ENCODE peak calls at places on chromosomes 12 and 14, in eight cellular contexts. K is stimulated activated CD8-positive, alpha-beta memory T cell treated with anti-CD3 and anti-CD28 coated beads, Interleukin-2, amount 100 ng/mL, for 48 hours; B is ovary; E is A673; J is HEK293T; N is naive thymus-derived CD4-positive, alpha-beta T cell; H is AG10803; C is IMR-90. W is an unnamed sample.

GRCh38 chr12:25194722-25195055 is 271 bp downstream of the DNAI7 start:
- DNase-seq in K (no peak), B (no peak), E (no peak), J (no peak), N (no peak), H (no peak), C (no peak), W (no peak)

GRCh38 chr14:91303091-91303923 is 58.8 kb upstream of the GPR68 start:
- DNase-seq in K (peak), B (no peak), E (peak), J (peak), N (no peak), H (no peak), C (no peak), W (peak)

GRCh38 chr12:104722541-104723534 is 235.3 kb downstream of the SLC41A2 start:
- DNase-seq in K (no peak), B (no peak), E (no peak), J (no peak), N (no peak), H (no peak), C (no peak), W (no peak)

GRCh38 chr14:66137076-66137475 is 349.1 kb upstream of the CCDC196 start:
- DNase-seq in K (no peak), B (no peak), E (peak), J (no peak), N (no peak), H (no peak), C (no peak), W (no peak)

GRCh38 chr12:87157791-87158190 is 871.4 kb downstream of the C12orf50 start:
- DNase-seq in K (no peak), B (no peak), E (no peak), J (no peak), N (no peak), H (peak), C (peak), W (no peak)

GRCh38 chr14:104924421-104925213 is at the start of gene PLD4:
- DNase-seq in K (no peak), B (no peak), E (no peak), J (no peak), N (no peak), H (no peak), C (no peak), W (no peak)

GRCh38 chr14:53948181-53948884 is 8.3 kb downstream of the BMP4 start:
- DNase-seq in K (no peak), B (no peak), E (no peak), J (no peak), N (no peak), H (no peak), C (no peak), W (no peak)

GRCh38 chr12:6570264-6570887 is 2.3 kb upstream of the NOP2 start:
- DNase-seq in K (no peak), B (peak), E (peak), J (peak), N (no peak), H (peak), C (no peak), W (peak)

GRCh38 chr14:70708717-70709570 is 67.2 kb downstream of the TTC9 start:
- DNase-seq in K (no peak), B (no peak), E (no peak), J (no peak), N (no peak), H (no peak), C (no peak), W (no peak)

GRCh38 chr12:68521321-68521839 is 89.3 kb upstream of the RAP1B start:
- DNase-seq in K (no peak), B (no peak), E (no peak), J (no peak), N (no peak), H (peak), C (peak), W (no peak)

GRCh38 chr14:28381656-28382055 is 384.9 kb upstream of the FOXG1 start:
- DNase-seq in K (no peak), B (no peak), E (no peak), J (no peak), N (no peak), H (no peak), C (no peak), W (no peak)

GRCh38 chr14:56205906-56206305 is 87.7 kb downstream of the PELI2 start:
- DNase-seq in K (no peak), B (no peak), E (no peak), J (no peak), N (no peak), H (no peak), C (no peak), W (no peak)

GRCh38 chr12:53235742-53236442 is 3.9 kb upstream of the RARG start:
- DNase-seq in K (no peak), B (no peak), E (no peak), J (no peak), N (no peak), H (no peak), C (no peak), W (no peak)

GRCh38 chr12:46369474-46370379 is 2.8 kb downstream of the SLC38A2 start:
- DNase-seq in K (no peak), B (no peak), E (no peak), J (no peak), N (no peak), H (no peak), C (no peak), W (no peak)

GRCh38 chr14:63394432-63394831 is 75.7 kb upstream of the GPHB5 start:
- DNase-seq in K (no peak), B (no peak), E (no peak), J (no peak), N (no peak), H (no peak), C (no peak), W (no peak)

GRCh38 chr14:77122555-77123125 is 19.0 kb downstream of the ZDHHC22 start:
- DNase-seq in K (no peak), B (no peak), E (no peak), J (no peak), N (no peak), H (no peak), C (no peak), W (no peak)

GRCh38 chr14:22583994-22584393 is 5.0 kb downstream of the DAD1 start:
- DNase-seq in K (no peak), B (no peak), E (no peak), J (no peak), N (no peak), H (no peak), C (no peak), W (no peak)

GRCh38 chr12:47903927-47904646 is 707 bp downstream of the VDR start:
- DNase-seq in K (no peak), B (peak), E (peak), J (no peak), N (no peak), H (peak), C (peak), W (peak)

GRCh38 chr14:100593751-100594624 is 6.8 kb upstream of the BEGAIN start:
- DNase-seq in K (no peak), B (peak), E (no peak), J (no peak), N (no peak), H (no peak), C (no peak), W (no peak)

GRCh38 chr12:19527876-19528275 is 88.6 kb downstream of the AEBP2 start:
- DNase-seq in K (no peak), B (no peak), E (no peak), J (no peak), N (no peak), H (no peak), C (no peak), W (no peak)

GRCh38 chr12:42756841-42757661 is 167.5 kb upstream of the PRICKLE1 start:
- DNase-seq in K (no peak), B (no peak), E (no peak), J (no peak), N (no peak), H (peak), C (peak), W (peak)

GRCh38 chr14:47277703-47278102 is 397.7 kb downstream of the MDGA2 start:
- DNase-seq in K (no peak), B (no peak), E (no peak), J (no peak), N (no peak), H (no peak), C (no peak), W (no peak)

GRCh38 chr14:60302663-60303062 is 53.6 kb downstream of the PPM1A start:
- DNase-seq in K (no peak), B (no peak), E (no peak), J (no peak), N (no peak), H (no peak), C (no peak), W (no peak)

W was measured in uterus.